ENCODE peak calls at places on chromosomes 3 and 15, in four cellular contexts. G is fibroblast of mammary gland, E is Peyer's patch, Y is B cell. W is an unnamed sample.

GRCh38 chr15:81312790-81313543 is 11.0 kb downstream of the STARD5 start:
- DNase-seq in G (peak), E (peak), Y (no peak), W (no peak)

GRCh38 chr15:85380860-85381535 is 595 bp downstream of the AKAP13 start:
- DNase-seq in G (no peak), E (peak), Y (peak), W (peak)

GRCh38 chr15:70783610-70784021 is 20.3 kb upstream of the UACA start:
- DNase-seq in G (peak), E (peak), Y (no peak), W (no peak)

GRCh38 chr3:90007786-90008499 is 900.5 kb downstream of the EPHA3 start:
- DNase-seq in G (peak), E (no peak), Y (no peak), W (no peak)

GRCh38 chr3:75295013-75295412 is 369.1 kb upstream of the FRG2C start:
- DNase-seq in G (no peak), E (no peak), Y (no peak), W (no peak)

GRCh38 chr15:94894056-94894455 is 662.7 kb downstream of the MCTP2 start:
- DNase-seq in G (no peak), E (no peak), Y (no peak), W (no peak)

GRCh38 chr3:125670945-125671344 is 75.6 kb upstream of the OSBPL11 start:
- DNase-seq in G (no peak), E (no peak), Y (no peak), W (no peak)

GRCh38 chr15:39777497-39777896 is 5.1 kb downstream of the FSIP1 start:
- DNase-seq in G (no peak), E (no peak), Y (no peak), W (no peak)

GRCh38 chr3:134373278-134373941 is 837 bp downstream of the AMOTL2 start:
- DNase-seq in G (peak), E (peak), Y (no peak), W (no peak)

GRCh38 chr15:70806992-70807712 is 43.8 kb upstream of the UACA start:
- DNase-seq in G (peak), E (no peak), Y (no peak), W (no peak)

GRCh38 chr15:81146006-81146405 is 11.9 kb downstream of the CFAP161 start:
- DNase-seq in G (peak), E (no peak), Y (no peak), W (no peak)

GRCh38 chr15:26864664-26865191 is 2.1 kb upstream of the GABRA5 start:
- DNase-seq in G (peak), E (no peak), Y (no peak), W (peak)

GRCh38 chr15:25691544-25692430 is 171.3 kb downstream of the ATP10A start:
- DNase-seq in G (peak), E (peak), Y (no peak), W (no peak)

GRCh38 chr3:8457039-8457438 is 44.6 kb upstream of the LMCD1 start:
- DNase-seq in G (peak), E (no peak), Y (no peak), W (no peak)

GRCh38 chr15:33837294-33837693 is 131.0 kb upstream of the CHRM5 start:
- DNase-seq in G (no peak), E (no peak), Y (no peak), W (no peak)

GRCh38 chr15:66948294-66948693 is 117.1 kb upstream of the SMAD3 start:
- DNase-seq in G (peak), E (no peak), Y (no peak), W (peak)

GRCh38 chr3:12662593-12663310 is 1.2 kb downstream of the RAF1 start:
- DNase-seq in G (peak), E (peak), Y (peak), W (peak)

GRCh38 chr3:113097821-113098516 is 107.2 kb downstream of the GTPBP8 start:
- DNase-seq in G (peak), E (no peak), Y (no peak), W (no peak)

GRCh38 chr3:107674371-107674770 is 151.6 kb downstream of the BBX start:
- DNase-seq in G (peak), E (no peak), Y (no peak), W (no peak)

GRCh38 chr3:58659051-58659675 is 7.4 kb downstream of the FAM3D start:
- DNase-seq in G (peak), E (peak), Y (no peak), W (no peak)

GRCh38 chr3:119357190-119357589 is 63.0 kb downstream of the ARHGAP31 start:
- DNase-seq in G (no peak), E (no peak), Y (no peak), W (no peak)

GRCh38 chr15:43552261-43552660 is 34.9 kb downstream of the MAP1A start:
- DNase-seq in G (no peak), E (no peak), Y (no peak), W (no peak)

GRCh38 chr3:123272547-123272946 is 70.8 kb downstream of the SEC22A start:
- DNase-seq in G (peak), E (no peak), Y (no peak), W (no peak)

GRCh38 chr3:108455212-108455705 is 55.1 kb downstream of the MYH15 start:
- DNase-seq in G (no peak), E (no peak), Y (no peak), W (no peak)

GRCh38 chr15:34358367-34358766 is 8.6 kb downstream of the LPCAT4 start:
- DNase-seq in G (no peak), E (no peak), Y (no peak), W (no peak)

GRCh38 chr15:56640127-56640526 is 93.2 kb downstream of the ZNF280D start:
- DNase-seq in G (no peak), E (no peak), Y (no peak), W (no peak)

GRCh38 chr3:54122046-54122801 is at the start of gene CACNA2D3:
- DNase-seq in G (no peak), E (peak), Y (no peak), W (no peak)

GRCh38 chr3:3264796-3265195 is 85.3 kb upstream of the CRBN start:
- DNase-seq in G (no peak), E (no peak), Y (no peak), W (no peak)

GRCh38 chr3:161171113-161171512 is 50.0 kb upstream of the NMD3 start:
- DNase-seq in G (peak), E (no peak), Y (no peak), W (peak)

GRCh38 chr15:93997071-93997658 is 234.2 kb upstream of the MCTP2 start:
- DNase-seq in G (peak), E (no peak), Y (peak), W (no peak)

GRCh38 chr15:40471105-40471777 is 457 bp downstream of the CHST14 start:
- DNase-seq in G (no peak), E (no peak), Y (peak), W (peak)

GRCh38 chr3:17183951-17184550 is 299.3 kb downstream of the PLCL2 start:
- DNase-seq in G (peak), E (no peak), Y (no peak), W (peak)

DNA sequence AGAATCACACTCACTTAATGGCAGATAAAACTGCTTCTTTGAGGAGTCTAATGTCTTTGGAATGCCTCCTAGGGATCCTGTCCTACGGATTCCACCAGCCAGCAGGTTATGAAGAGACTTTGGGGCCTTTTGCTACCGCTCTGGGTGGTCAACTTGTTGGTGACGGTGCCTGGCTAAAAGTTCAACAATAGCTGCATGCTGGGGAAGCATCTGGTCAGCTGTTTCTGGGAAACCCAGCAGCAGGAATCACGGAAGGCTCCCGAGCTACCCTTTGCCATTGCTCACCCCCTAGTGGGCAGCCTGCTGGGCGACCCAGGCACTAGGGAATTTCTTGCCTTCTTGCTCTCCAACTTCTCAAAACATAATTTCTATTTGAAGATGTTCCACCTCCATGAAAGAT is 263.3 kb downstream of the NEK10 start:
- DNase-seq in G (no peak), E (no peak), Y (no peak), W (no peak)
- TF ChIP-seq CTCF in G (no peak), E (no peak), Y (no peak), W (no peak)

GRCh38 chr3:42689421-42690014 is 4.2 kb downstream of the KLHL40 start:
- DNase-seq in G (no peak), E (no peak), Y (no peak), W (peak)

GRCh38 chr3:42688016-42688415 is 2.7 kb downstream of the KLHL40 start:
- DNase-seq in G (no peak), E (peak), Y (no peak), W (no peak)

GRCh38 chr3:42690191-42690590 is 4.9 kb downstream of the KLHL40 start:
- DNase-seq in G (no peak), E (no peak), Y (no peak), W (no peak)

GRCh38 chr3:42686832-42687650 is 1.7 kb downstream of the KLHL40 start:
- DNase-seq in G (no peak), E (peak), Y (no peak), W (no peak)

DNA sequence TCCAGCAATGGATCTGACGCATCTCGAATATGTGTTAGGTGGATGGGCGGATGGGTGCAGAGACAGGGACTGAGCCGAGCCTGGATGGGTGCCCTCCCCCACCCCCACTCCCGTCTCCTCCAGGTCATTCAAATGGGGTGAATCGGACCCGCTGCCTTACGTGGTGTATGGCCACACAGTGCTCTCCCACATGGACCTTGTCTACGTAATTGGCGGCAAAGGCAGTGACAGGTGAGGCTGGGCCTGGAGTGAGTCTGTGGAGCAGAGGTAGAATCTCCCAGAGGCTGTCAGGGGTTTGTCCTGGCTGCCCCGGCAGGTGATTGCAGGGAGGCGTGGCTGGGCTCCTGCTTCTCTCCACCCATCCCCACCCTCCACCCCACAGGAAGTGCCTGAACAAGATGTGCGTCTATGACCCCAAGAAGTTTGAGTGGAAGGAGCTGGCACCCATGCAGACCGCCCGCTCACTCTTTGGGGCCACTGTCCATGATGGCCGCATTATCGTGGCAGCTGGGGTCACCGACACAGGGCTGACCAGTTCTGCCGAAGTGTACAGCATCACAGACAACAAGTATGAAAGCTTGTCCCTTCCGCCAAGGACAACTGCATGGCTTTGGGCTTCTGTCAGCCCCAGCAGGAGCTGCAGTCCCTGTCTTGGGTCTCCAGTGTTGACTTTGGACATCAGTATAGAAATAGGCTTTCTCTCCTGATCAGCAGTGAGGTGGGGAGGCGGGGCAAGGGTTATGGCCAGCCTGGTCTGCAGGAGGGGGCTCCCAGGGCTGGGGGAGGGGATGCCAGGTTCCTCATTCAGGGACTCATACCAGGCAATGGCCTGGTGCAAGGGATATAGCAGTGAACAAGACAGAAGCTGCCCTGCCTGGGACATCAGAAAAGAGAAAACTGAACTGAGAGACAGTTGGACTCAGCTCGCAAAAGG is 3.4 kb downstream of the KLHL40 start:
- DNase-seq in G (no peak), E (peak), Y (no peak), W (no peak)
- TF ChIP-seq CTCF in G (no peak), E (no peak), Y (no peak), W (no peak)

DNA sequence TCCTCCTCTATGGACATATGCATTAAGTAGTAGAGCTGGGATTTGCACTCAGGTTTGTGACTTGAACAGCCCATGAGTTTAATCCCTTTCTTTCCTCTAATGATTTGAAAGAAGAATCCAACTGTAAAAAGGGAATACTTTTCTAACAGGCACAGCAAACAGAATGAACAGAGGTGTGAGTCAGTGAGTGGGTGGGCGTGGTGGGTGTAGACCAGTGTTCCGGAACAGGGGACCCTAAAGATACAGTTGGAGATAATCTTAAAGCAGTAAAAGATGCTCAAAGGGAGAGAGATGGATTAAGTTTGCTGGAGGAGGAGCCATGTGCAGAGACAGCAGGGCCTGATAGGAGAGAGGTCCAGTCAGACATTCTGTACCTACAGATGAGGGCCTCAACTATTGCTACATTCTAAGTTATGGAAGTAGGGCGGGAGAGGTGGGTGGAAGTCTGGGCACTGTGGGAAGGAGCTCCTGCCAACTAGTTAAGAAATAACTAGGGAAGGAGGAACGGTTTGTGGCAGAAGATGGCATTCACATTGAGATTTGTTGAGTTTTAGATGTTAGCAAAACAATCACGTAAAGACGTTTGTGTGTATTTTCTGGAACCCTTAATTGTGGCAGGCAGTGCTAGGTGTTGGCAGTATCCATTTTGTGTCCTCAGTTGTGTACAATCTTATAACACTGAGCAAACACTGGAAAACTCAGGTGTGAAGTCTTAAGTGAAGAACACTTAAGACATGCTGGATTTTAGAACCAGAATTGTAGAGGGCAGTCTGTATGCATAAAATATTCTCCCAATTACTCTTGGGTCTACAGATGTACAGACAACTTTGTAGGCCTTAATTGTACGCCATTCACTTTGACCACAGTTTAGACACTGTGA is 511.0 kb downstream of the GRM7 start:
- DNase-seq in G (no peak), E (no peak), Y (no peak), W (no peak)
- TF ChIP-seq CTCF in G (no peak), E (no peak), Y (no peak), W (no peak)

GRCh38 chr3:186609247-186609868 is 3.5 kb upstream of the AHSG start:
- DNase-seq in G (peak), E (no peak), Y (no peak), W (peak)
- TF ChIP-seq CTCF in G (peak), E (peak), Y (no peak), W (no peak)

GRCh38 chr3:175662815-175663214 is 803.7 kb downstream of the NAALADL2 start:
- DNase-seq in G (no peak), E (no peak), Y (no peak), W (no peak)

GRCh38 chr3:175659951-175660350 is 800.8 kb downstream of the NAALADL2 start:
- DNase-seq in G (peak), E (no peak), Y (no peak), W (no peak)

GRCh38 chr3:175670572-175670971 is 811.4 kb downstream of the NAALADL2 start:
- DNase-seq in G (peak), E (no peak), Y (no peak), W (no peak)

GRCh38 chr3:175668300-175668699 is 809.2 kb downstream of the NAALADL2 start:
- DNase-seq in G (peak), E (no peak), Y (no peak), W (no peak)

GRCh38 chr3:175664911-175665310 is 805.8 kb downstream of the NAALADL2 start:
- DNase-seq in G (no peak), E (no peak), Y (no peak), W (no peak)
- TF ChIP-seq CTCF in G (no peak), E (no peak), Y (no peak), W (no peak)

W was measured in activated CD8-positive, alpha-beta T cell treated with anti-CD3 and anti-CD28 coated beads for 36 hours.